ENCODE peak calls at places on chromosomes 4 and X, in four cellular contexts. E, A, T and V are unnamed samples.

GRCh38 chr4:76666940-76667532 is 230.9 kb downstream of the SOWAHB start:
- DNase-seq in E (no peak), A (no peak), T (no peak), V (no peak)

GRCh38 chr4:154230723-154231122 is 260.9 kb downstream of the DCHS2 start:
- DNase-seq in E (no peak), A (no peak), T (no peak), V (no peak)

GRCh38 chrX:129108936-129109335 is 414.4 kb downstream of the SMARCA1 start:
- DNase-seq in E (no peak), A (no peak), T (no peak), V (no peak)

GRCh38 chr4:1364748-1365147 is 17.7 kb downstream of the UVSSA start:
- DNase-seq in E (no peak), A (no peak), T (no peak), V (no peak)

GRCh38 chr4:142194905-142195304 is 558.5 kb downstream of the IL15 start:
- DNase-seq in E (no peak), A (no peak), T (no peak), V (no peak)

GRCh38 chrX:1481636-1482529 is 29.2 kb upstream of the ASMTL start:
- DNase-seq in E (peak), A (peak), T (peak), V (peak)

GRCh38 chrX:136689441-136689840 is 41.5 kb downstream of the CD40LG start:
- DNase-seq in E (no peak), A (no peak), T (peak), V (no peak)

GRCh38 chr4:145930592-145930991 is 8.0 kb downstream of the ZNF827 start:
- DNase-seq in E (no peak), A (no peak), T (no peak), V (no peak)

GRCh38 chr4:52144303-52144849 is 93.3 kb downstream of the SPATA18 start:
- DNase-seq in E (no peak), A (no peak), T (no peak), V (no peak)

GRCh38 chr4:30436394-30436793 is 283.8 kb upstream of the PCDH7 start:
- DNase-seq in E (no peak), A (no peak), T (no peak), V (no peak)

GRCh38 chr4:1706358-1706757 is 5.8 kb downstream of the SLBP start:
- DNase-seq in E (no peak), A (no peak), T (no peak), V (no peak)

DNA sequence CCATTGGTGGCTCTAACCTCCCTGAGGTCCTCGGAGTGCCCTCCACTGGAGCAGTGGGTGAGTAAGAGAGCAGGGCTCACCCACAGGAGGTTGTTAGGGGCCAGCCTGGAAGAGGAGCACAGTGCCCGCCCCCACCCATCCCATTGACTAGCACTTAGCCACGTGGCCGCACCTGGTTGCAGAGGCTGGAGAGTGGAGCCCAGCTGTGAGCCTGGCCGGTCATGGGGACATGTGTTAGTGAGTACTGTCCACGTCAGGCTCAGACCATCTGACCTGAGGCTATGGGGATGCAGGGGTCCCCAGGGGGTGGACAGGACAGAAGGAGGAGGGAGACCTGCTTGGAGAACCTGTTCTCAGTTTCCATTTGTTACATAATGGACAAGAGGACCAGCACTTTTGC is 1.4 kb upstream of the MAN2B2 start:
- DNase-seq in E (no peak), A (no peak), T (no peak), V (no peak)
- TF ChIP-seq EGR1 in E (no peak), A (no peak), T (no peak), V (no peak)

DNA sequence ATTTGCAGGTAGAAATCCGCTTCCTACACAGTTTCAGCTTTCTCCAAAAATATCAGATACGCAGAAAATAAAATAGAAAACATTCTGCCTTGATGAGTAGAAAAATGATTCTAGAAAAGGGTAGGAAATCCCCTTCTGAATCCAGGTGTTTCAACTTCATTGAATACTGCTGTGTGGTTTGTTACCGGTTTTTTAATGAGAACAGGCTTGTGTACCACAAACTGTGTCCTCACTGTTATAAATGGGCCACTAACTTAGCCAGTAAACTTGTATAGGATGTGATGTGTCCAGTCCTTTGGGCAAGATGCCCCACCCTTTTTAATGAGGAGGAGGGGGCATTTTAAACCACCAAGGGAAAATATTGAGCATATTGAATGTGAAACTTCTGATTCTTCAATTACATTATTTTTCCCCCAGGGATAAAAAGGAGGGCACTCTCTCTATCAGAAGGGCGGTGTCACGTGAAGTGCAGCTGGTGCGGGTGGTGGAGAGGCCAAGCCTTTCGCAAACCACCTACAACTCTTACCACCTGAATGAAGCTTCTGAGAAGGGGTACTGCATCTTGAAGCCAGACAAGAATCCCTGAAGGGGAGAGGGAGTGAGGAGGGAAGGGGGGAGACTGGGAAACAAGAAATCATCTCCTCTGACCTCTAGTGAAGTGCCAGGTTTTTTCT is 4.5 kb downstream of the CXXC4 start:
- DNase-seq in E (peak), A (no peak), T (no peak), V (peak)
- TF ChIP-seq EGR1 in E (no peak), A (no peak), T (no peak), V (no peak)

GRCh38 chrX:115533485-115533884 is 27.5 kb upstream of the PLS3 start:
- DNase-seq in E (no peak), A (no peak), T (no peak), V (no peak)

GRCh38 chrX:115534383-115534782 is 26.6 kb upstream of the PLS3 start:
- DNase-seq in E (no peak), A (no peak), T (no peak), V (no peak)

GRCh38 chrX:115535844-115536243 is 25.1 kb upstream of the PLS3 start:
- DNase-seq in E (no peak), A (no peak), T (no peak), V (no peak)

GRCh38 chrX:115535421-115535820 is 25.6 kb upstream of the PLS3 start:
- DNase-seq in E (no peak), A (no peak), T (no peak), V (no peak)

DNA sequence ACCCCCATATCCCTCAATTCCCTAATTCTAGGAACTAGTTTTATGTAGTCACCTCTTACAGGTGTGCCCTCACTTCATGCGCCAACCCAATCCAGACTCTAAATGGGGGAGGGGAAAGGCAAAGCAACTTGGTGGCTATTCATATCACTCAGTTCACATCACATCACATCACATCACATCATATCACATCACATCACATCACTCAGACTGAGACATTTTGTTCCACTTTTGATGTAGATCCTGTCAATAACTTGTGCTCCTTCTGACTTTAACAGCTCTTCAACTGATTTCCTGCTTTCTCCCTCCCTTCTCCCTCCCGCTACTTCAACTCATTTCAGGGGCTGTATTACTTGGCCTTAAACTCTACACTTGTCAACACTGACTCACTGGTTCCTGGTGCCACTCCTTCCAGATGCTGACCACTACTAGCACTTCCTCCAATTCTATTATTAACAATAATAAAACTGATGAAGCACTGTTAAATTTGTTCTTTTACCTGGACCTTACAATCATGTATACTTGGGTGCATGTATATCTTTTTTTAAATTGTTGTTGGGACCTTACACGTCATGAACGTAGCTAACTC is 29.1 kb upstream of the PLS3 start:
- DNase-seq in E (no peak), A (no peak), T (no peak), V (no peak)
- TF ChIP-seq EGR1 in E (no peak), A (no peak), T (no peak), V (no peak)

GRCh38 chr4:81214518-81215218 is 354 bp downstream of the PRKG2 start:
- DNase-seq in E (no peak), A (no peak), T (no peak), V (peak)
- TF ChIP-seq EGR1 in E (no peak), A (no peak), T (no peak), V (no peak)